ENCODE peak calls at places on chromosome 1, in nine cellular contexts. One of them, this sample, is unnamed.

GRCh38 chr1:240122639-240123604 is 31.2 kb downstream of the FMN2 start:
- DNase-seq in progenitor cell of endocrine pancreas: peak; percentile 45
- DNase-seq in BJ: no peak
- DNase-seq in HFF-Myc: no peak
- DNase-seq in activated CD8-positive, alpha-beta T cell treated with anti-CD3 and anti-CD28 coated beads for 36 hours: no peak
- DNase-seq in GM13977: no peak
- DNase-seq in RWPE1: no peak
- DNase-seq in astrocyte of the cerebellum: peak; percentile 51
- DNase-seq in AG04450: no peak
- DNase-seq in this sample: no peak

GRCh38 chr1:87045757-87046422 is 131.5 kb downstream of the HS2ST1 start:
- DNase-seq in progenitor cell of endocrine pancreas: no peak
- DNase-seq in BJ: no peak
- DNase-seq in HFF-Myc: no peak
- DNase-seq in activated CD8-positive, alpha-beta T cell treated with anti-CD3 and anti-CD28 coated beads for 36 hours: peak; percentile 80
- DNase-seq in GM13977: peak; percentile 13
- DNase-seq in RWPE1: no peak
- DNase-seq in astrocyte of the cerebellum: no peak
- DNase-seq in AG04450: no peak
- DNase-seq in this sample: no peak

GRCh38 chr1:227889863-227890405 is 57.8 kb downstream of the WNT9A start:
- DNase-seq in progenitor cell of endocrine pancreas: peak; percentile 8
- DNase-seq in BJ: no peak
- DNase-seq in HFF-Myc: no peak
- DNase-seq in activated CD8-positive, alpha-beta T cell treated with anti-CD3 and anti-CD28 coated beads for 36 hours: peak; percentile 1
- DNase-seq in GM13977: no peak
- DNase-seq in RWPE1: no peak
- DNase-seq in astrocyte of the cerebellum: no peak
- DNase-seq in AG04450: no peak
- DNase-seq in this sample: no peak

GRCh38 chr1:54252371-54252770 is 52.4 kb downstream of the MRPL37 start:
- DNase-seq in progenitor cell of endocrine pancreas: no peak
- DNase-seq in BJ: no peak
- DNase-seq in HFF-Myc: no peak
- DNase-seq in activated CD8-positive, alpha-beta T cell treated with anti-CD3 and anti-CD28 coated beads for 36 hours: no peak
- DNase-seq in GM13977: no peak
- DNase-seq in RWPE1: no peak
- DNase-seq in astrocyte of the cerebellum: no peak
- DNase-seq in AG04450: no peak
- DNase-seq in this sample: no peak

GRCh38 chr1:211677659-211678058 is 2.2 kb upstream of the NEK2 start:
- DNase-seq in progenitor cell of endocrine pancreas: no peak
- DNase-seq in BJ: no peak
- DNase-seq in HFF-Myc: no peak
- DNase-seq in activated CD8-positive, alpha-beta T cell treated with anti-CD3 and anti-CD28 coated beads for 36 hours: no peak
- DNase-seq in GM13977: peak; percentile 43
- DNase-seq in RWPE1: no peak
- DNase-seq in astrocyte of the cerebellum: no peak
- DNase-seq in AG04450: no peak
- DNase-seq in this sample: no peak

GRCh38 chr1:231421971-231422797 is at the start of gene EGLN1:
- DNase-seq in progenitor cell of endocrine pancreas: peak; percentile 83
- DNase-seq in BJ: peak; percentile 41
- DNase-seq in HFF-Myc: peak; percentile 76
- DNase-seq in activated CD8-positive, alpha-beta T cell treated with anti-CD3 and anti-CD28 coated beads for 36 hours: peak; percentile 84
- DNase-seq in GM13977: peak; percentile 93
- DNase-seq in RWPE1: peak; percentile 70
- DNase-seq in astrocyte of the cerebellum: peak; percentile 69
- DNase-seq in AG04450: peak; percentile 65
- DNase-seq in this sample: peak; percentile 51

GRCh38 chr1:159250817-159251216 is 46.1 kb downstream of the ACKR1 start:
- DNase-seq in progenitor cell of endocrine pancreas: no peak
- DNase-seq in BJ: no peak
- DNase-seq in HFF-Myc: no peak
- DNase-seq in activated CD8-positive, alpha-beta T cell treated with anti-CD3 and anti-CD28 coated beads for 36 hours: no peak
- DNase-seq in GM13977: no peak
- DNase-seq in RWPE1: no peak
- DNase-seq in astrocyte of the cerebellum: no peak
- DNase-seq in AG04450: no peak
- DNase-seq in this sample: no peak

GRCh38 chr1:7683521-7683920 is 87.6 kb upstream of the VAMP3 start:
- DNase-seq in progenitor cell of endocrine pancreas: no peak
- DNase-seq in BJ: no peak
- DNase-seq in HFF-Myc: no peak
- DNase-seq in activated CD8-positive, alpha-beta T cell treated with anti-CD3 and anti-CD28 coated beads for 36 hours: no peak
- DNase-seq in GM13977: no peak
- DNase-seq in RWPE1: no peak
- DNase-seq in astrocyte of the cerebellum: no peak
- DNase-seq in AG04450: no peak
- DNase-seq in this sample: no peak

GRCh38 chr1:32448773-32449456 is 16.0 kb upstream of the ZBTB8B start:
- DNase-seq in progenitor cell of endocrine pancreas: no peak
- DNase-seq in BJ: no peak
- DNase-seq in HFF-Myc: no peak
- DNase-seq in activated CD8-positive, alpha-beta T cell treated with anti-CD3 and anti-CD28 coated beads for 36 hours: peak; percentile 44
- DNase-seq in GM13977: no peak
- DNase-seq in RWPE1: no peak
- DNase-seq in astrocyte of the cerebellum: no peak
- DNase-seq in AG04450: no peak
- DNase-seq in this sample: no peak

GRCh38 chr1:21022279-21023040 is 154.2 kb downstream of the EIF4G3 start:
- DNase-seq in progenitor cell of endocrine pancreas: no peak
- DNase-seq in BJ: peak; percentile 96
- DNase-seq in HFF-Myc: peak; percentile 94
- DNase-seq in activated CD8-positive, alpha-beta T cell treated with anti-CD3 and anti-CD28 coated beads for 36 hours: peak; percentile 56
- DNase-seq in GM13977: peak; percentile 76
- DNase-seq in RWPE1: peak; percentile 82
- DNase-seq in astrocyte of the cerebellum: peak; percentile 98
- DNase-seq in AG04450: peak; percentile 94
- DNase-seq in this sample: peak; percentile 89

GRCh38 chr1:229950020-229950419 is 117.0 kb upstream of the GALNT2 start:
- DNase-seq in progenitor cell of endocrine pancreas: no peak
- DNase-seq in BJ: no peak
- DNase-seq in HFF-Myc: no peak
- DNase-seq in activated CD8-positive, alpha-beta T cell treated with anti-CD3 and anti-CD28 coated beads for 36 hours: no peak
- DNase-seq in GM13977: no peak
- DNase-seq in RWPE1: no peak
- DNase-seq in astrocyte of the cerebellum: no peak
- DNase-seq in AG04450: no peak
- DNase-seq in this sample: no peak

GRCh38 chr1:52928083-52928404 is 968 bp downstream of the SCP2 start:
- DNase-seq in progenitor cell of endocrine pancreas: no peak
- DNase-seq in BJ: no peak
- DNase-seq in HFF-Myc: no peak
- DNase-seq in activated CD8-positive, alpha-beta T cell treated with anti-CD3 and anti-CD28 coated beads for 36 hours: no peak
- DNase-seq in GM13977: no peak
- DNase-seq in RWPE1: no peak
- DNase-seq in astrocyte of the cerebellum: no peak
- DNase-seq in AG04450: no peak
- DNase-seq in this sample: no peak

DNA sequence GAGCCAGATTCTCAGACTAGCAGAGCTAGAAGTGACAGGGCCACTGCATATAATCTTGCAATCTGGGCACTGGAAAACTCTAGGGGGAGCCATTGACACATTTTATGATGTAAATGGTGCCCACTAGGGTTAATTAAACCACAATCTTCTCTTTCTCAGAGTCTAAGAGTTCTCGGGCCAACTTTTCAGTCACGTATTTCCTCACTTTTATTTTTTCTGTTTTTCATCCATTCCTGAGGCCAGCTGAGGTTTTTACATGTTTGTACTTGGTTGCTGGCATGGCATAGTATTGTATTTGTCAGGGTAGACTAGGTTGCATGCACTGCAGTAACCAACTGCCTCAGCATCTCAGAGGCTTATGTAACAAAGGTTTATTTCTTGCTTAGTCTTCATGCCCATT is 138.2 kb downstream of the ZNF326 start:
- DNase-seq in progenitor cell of endocrine pancreas: peak; percentile 11
- DNase-seq in BJ: no peak
- DNase-seq in HFF-Myc: peak; percentile 12
- DNase-seq in activated CD8-positive, alpha-beta T cell treated with anti-CD3 and anti-CD28 coated beads for 36 hours: peak; percentile 29
- DNase-seq in GM13977: peak; percentile 16
- DNase-seq in RWPE1: peak; percentile 44
- DNase-seq in astrocyte of the cerebellum: peak; percentile 24
- DNase-seq in AG04450: no peak
- DNase-seq in this sample: no peak
- TF ChIP-seq CTCF in progenitor cell of endocrine pancreas: peak; percentile 72
- TF ChIP-seq CTCF in BJ: peak; percentile 14
- TF ChIP-seq CTCF in HFF-Myc: peak; percentile 31
- TF ChIP-seq CTCF in activated CD8-positive, alpha-beta T cell treated with anti-CD3 and anti-CD28 coated beads for 36 hours: peak; percentile 40
- TF ChIP-seq CTCF in GM13977: peak; percentile 29
- TF ChIP-seq CTCF in RWPE1: peak; percentile 28
- TF ChIP-seq CTCF in astrocyte of the cerebellum: peak; percentile 48
- TF ChIP-seq CTCF in AG04450: peak; percentile 29
- TF ChIP-seq CTCF in this sample: peak; percentile 15

DNA sequence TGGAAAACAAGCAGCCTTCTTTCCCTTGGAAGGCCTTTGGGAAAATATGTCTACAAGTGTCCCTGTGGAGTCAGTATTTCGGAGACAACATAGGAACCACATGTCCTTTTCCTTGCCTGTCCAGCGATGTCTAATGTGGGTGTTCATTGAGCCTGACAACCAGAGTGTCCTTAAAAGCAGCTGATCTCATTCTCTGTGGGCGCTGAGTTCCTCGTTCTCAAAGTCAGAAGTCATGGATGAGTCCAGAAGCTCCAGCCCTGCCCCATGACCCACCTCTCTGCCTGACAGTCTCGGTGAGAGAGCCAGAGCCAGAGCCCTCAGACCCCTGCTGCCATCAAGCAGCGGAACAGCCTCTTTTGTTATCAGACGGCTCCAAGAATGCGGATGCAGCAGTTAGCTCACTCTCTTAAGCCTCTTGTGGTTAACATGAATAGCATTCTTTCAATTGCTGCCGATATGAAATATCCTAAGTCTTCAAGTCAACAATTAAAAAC is 329.2 kb downstream of the TGFB2 start:
- DNase-seq in progenitor cell of endocrine pancreas: peak; percentile 19
- DNase-seq in BJ: peak; percentile 43
- DNase-seq in HFF-Myc: no peak
- DNase-seq in activated CD8-positive, alpha-beta T cell treated with anti-CD3 and anti-CD28 coated beads for 36 hours: no peak
- DNase-seq in GM13977: no peak
- DNase-seq in RWPE1: peak; percentile 11
- DNase-seq in astrocyte of the cerebellum: peak; percentile 92
- DNase-seq in AG04450: peak; percentile 45
- DNase-seq in this sample: no peak
- TF ChIP-seq CTCF in progenitor cell of endocrine pancreas: peak; percentile 30
- TF ChIP-seq CTCF in BJ: no peak
- TF ChIP-seq CTCF in HFF-Myc: no peak
- TF ChIP-seq CTCF in activated CD8-positive, alpha-beta T cell treated with anti-CD3 and anti-CD28 coated beads for 36 hours: no peak
- TF ChIP-seq CTCF in GM13977: no peak
- TF ChIP-seq CTCF in RWPE1: no peak
- TF ChIP-seq CTCF in astrocyte of the cerebellum: no peak
- TF ChIP-seq CTCF in AG04450: no peak
- TF ChIP-seq CTCF in this sample: no peak

GRCh38 chr1:169712309-169712631 is 850 bp upstream of the SELL start:
- DNase-seq in progenitor cell of endocrine pancreas: no peak
- DNase-seq in BJ: no peak
- DNase-seq in HFF-Myc: no peak
- DNase-seq in activated CD8-positive, alpha-beta T cell treated with anti-CD3 and anti-CD28 coated beads for 36 hours: no peak
- DNase-seq in GM13977: no peak
- DNase-seq in RWPE1: no peak
- DNase-seq in astrocyte of the cerebellum: no peak
- DNase-seq in AG04450: no peak
- DNase-seq in this sample: no peak
- TF ChIP-seq CTCF in progenitor cell of endocrine pancreas: no peak
- TF ChIP-seq CTCF in BJ: no peak
- TF ChIP-seq CTCF in HFF-Myc: no peak
- TF ChIP-seq CTCF in activated CD8-positive, alpha-beta T cell treated with anti-CD3 and anti-CD28 coated beads for 36 hours: no peak
- TF ChIP-seq CTCF in GM13977: no peak
- TF ChIP-seq CTCF in RWPE1: peak; percentile 20
- TF ChIP-seq CTCF in astrocyte of the cerebellum: no peak
- TF ChIP-seq CTCF in AG04450: no peak
- TF ChIP-seq CTCF in this sample: no peak

GRCh38 chr1:18325151-18325550 is 155.6 kb upstream of the KLHDC7A start:
- DNase-seq in progenitor cell of endocrine pancreas: no peak
- DNase-seq in BJ: no peak
- DNase-seq in HFF-Myc: no peak
- DNase-seq in activated CD8-positive, alpha-beta T cell treated with anti-CD3 and anti-CD28 coated beads for 36 hours: no peak
- DNase-seq in GM13977: no peak
- DNase-seq in RWPE1: no peak
- DNase-seq in astrocyte of the cerebellum: no peak
- DNase-seq in AG04450: no peak
- DNase-seq in this sample: no peak

GRCh38 chr1:18323259-18323658 is 157.5 kb upstream of the KLHDC7A start:
- DNase-seq in progenitor cell of endocrine pancreas: no peak
- DNase-seq in BJ: no peak
- DNase-seq in HFF-Myc: no peak
- DNase-seq in activated CD8-positive, alpha-beta T cell treated with anti-CD3 and anti-CD28 coated beads for 36 hours: no peak
- DNase-seq in GM13977: no peak
- DNase-seq in RWPE1: no peak
- DNase-seq in astrocyte of the cerebellum: no peak
- DNase-seq in AG04450: no peak
- DNase-seq in this sample: no peak

GRCh38 chr1:18324246-18324645 is 156.5 kb upstream of the KLHDC7A start:
- DNase-seq in progenitor cell of endocrine pancreas: no peak
- DNase-seq in BJ: no peak
- DNase-seq in HFF-Myc: no peak
- DNase-seq in activated CD8-positive, alpha-beta T cell treated with anti-CD3 and anti-CD28 coated beads for 36 hours: no peak
- DNase-seq in GM13977: peak; percentile 31
- DNase-seq in RWPE1: no peak
- DNase-seq in astrocyte of the cerebellum: no peak
- DNase-seq in AG04450: no peak
- DNase-seq in this sample: no peak

GRCh38 chr1:18320051-18320450 is 160.7 kb upstream of the KLHDC7A start:
- DNase-seq in progenitor cell of endocrine pancreas: no peak
- DNase-seq in BJ: no peak
- DNase-seq in HFF-Myc: no peak
- DNase-seq in activated CD8-positive, alpha-beta T cell treated with anti-CD3 and anti-CD28 coated beads for 36 hours: no peak
- DNase-seq in GM13977: no peak
- DNase-seq in RWPE1: no peak
- DNase-seq in astrocyte of the cerebellum: no peak
- DNase-seq in AG04450: no peak
- DNase-seq in this sample: no peak

DNA sequence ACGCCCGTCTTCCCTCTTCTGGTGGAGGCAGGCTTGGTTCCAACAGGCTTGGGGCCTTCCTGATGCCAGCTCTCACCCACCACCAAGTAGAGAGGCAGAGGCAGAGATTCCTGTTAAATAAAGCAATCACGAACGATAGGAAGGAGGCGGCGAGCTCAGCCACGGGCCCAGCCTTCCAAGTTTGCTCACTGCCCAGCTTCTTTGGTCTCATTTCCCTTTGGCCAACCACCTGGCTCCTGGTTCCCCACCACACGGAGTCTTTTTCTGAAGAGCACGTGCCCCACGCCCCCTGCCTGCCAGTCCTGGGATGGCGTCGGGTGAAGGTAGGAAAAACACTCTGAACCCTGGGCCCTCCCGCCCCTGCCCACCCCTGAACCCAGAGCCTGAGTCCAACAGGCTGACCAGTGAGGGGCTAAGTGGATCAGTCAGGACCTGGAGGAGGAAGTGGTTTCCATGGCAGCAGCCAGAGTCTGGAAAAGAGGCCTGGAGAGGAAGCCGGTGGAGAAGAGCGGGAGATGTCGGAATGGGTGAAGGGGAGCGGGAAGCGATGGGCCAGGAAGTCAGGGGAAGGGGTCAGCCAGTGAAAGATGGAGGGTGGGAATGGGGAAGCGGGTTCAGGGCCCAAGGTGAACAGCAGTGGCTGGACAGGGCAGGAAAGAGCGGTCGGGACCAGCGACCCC is 158.2 kb upstream of the KLHDC7A start:
- DNase-seq in progenitor cell of endocrine pancreas: no peak
- DNase-seq in BJ: no peak
- DNase-seq in HFF-Myc: no peak
- DNase-seq in activated CD8-positive, alpha-beta T cell treated with anti-CD3 and anti-CD28 coated beads for 36 hours: peak; percentile 10
- DNase-seq in GM13977: peak; percentile 34
- DNase-seq in RWPE1: no peak
- DNase-seq in astrocyte of the cerebellum: no peak
- DNase-seq in AG04450: no peak
- DNase-seq in this sample: no peak
- TF ChIP-seq CTCF in progenitor cell of endocrine pancreas: peak; percentile 58
- TF ChIP-seq CTCF in BJ: no peak
- TF ChIP-seq CTCF in HFF-Myc: no peak
- TF ChIP-seq CTCF in activated CD8-positive, alpha-beta T cell treated with anti-CD3 and anti-CD28 coated beads for 36 hours: peak; percentile 46
- TF ChIP-seq CTCF in GM13977: peak; percentile 39
- TF ChIP-seq CTCF in RWPE1: no peak
- TF ChIP-seq CTCF in astrocyte of the cerebellum: no peak
- TF ChIP-seq CTCF in AG04450: no peak
- TF ChIP-seq CTCF in this sample: no peak